ENCODE peak calls at places on chromosome 19, in six cellular contexts. C is aorta; T is thoracic aorta; G is effector memory CD4-positive, alpha-beta T cell; X is breast epithelium; K is GM23338. B is an unnamed sample.
A peak's percentile ranks its signal among the peaks of the same experiment; 100 is the strongest.

GRCh38 chr19:40191836-40192646 is 815 bp downstream of the MAP3K10 start:
- DNase-seq in G (no peak), X (no peak), T (no peak), C (no peak), K (peak; percentile 85), B (peak; percentile 32)

GRCh38 chr19:12939292-12939606 is 840 bp downstream of the CALR start:
- DNase-seq in G (no peak), T (no peak), X (no peak), C (no peak), K (no peak), B (no peak)

GRCh38 chr19:50922316-50922853 is 11.2 kb upstream of the KLK4 start:
- DNase-seq in C (peak; percentile 63), T (no peak), K (peak; percentile 95), X (peak; percentile 72), G (peak; percentile 34), B (peak; percentile 47)

GRCh38 chr19:10898633-10899032 is 27.3 kb downstream of the CARM1 start:
- DNase-seq in K (no peak), G (no peak), C (no peak), X (no peak), T (no peak), B (no peak)

GRCh38 chr19:45876161-45876410 is 9.9 kb downstream of the IRF2BP1 start:
- DNase-seq in K (no peak), G (no peak), T (no peak), C (no peak), X (no peak), B (no peak)

GRCh38 chr19:51107406-51108065 is 673 bp downstream of the CTU1 start:
- DNase-seq in K (peak; percentile 32), T (no peak), X (no peak), G (no peak), C (no peak), B (no peak)

GRCh38 chr19:58346961-58347929 is 6.0 kb downstream of the A1BG start:
- DNase-seq in X (peak; percentile 62), C (peak; percentile 76), G (peak; percentile 50), K (peak; percentile 81), T (no peak), B (peak; percentile 82)

GRCh38 chr19:50768289-50768688 is 2.0 kb upstream of the GPR32 start:
- DNase-seq in X (no peak), T (no peak), C (no peak), G (no peak), K (no peak), B (no peak)

GRCh38 chr19:32566246-32566830 is 14.7 kb upstream of the PDCD5 start:
- DNase-seq in T (no peak), C (no peak), X (no peak), K (no peak), G (no peak), B (no peak)

GRCh38 chr19:3591876-3592613 is 6.8 kb downstream of the GIPC3 start:
- DNase-seq in K (no peak), X (no peak), G (no peak), T (no peak), C (peak; percentile 59), B (no peak)

GRCh38 chr19:2240881-2241760 is 4.5 kb downstream of the SF3A2 start:
- DNase-seq in T (no peak), C (no peak), K (no peak), X (no peak), G (no peak), B (peak; percentile 48)
- H3K27ac ChIP-seq in T (peak overlapping the region; percentile 81), C (peak overlapping the region; percentile 35), K (peak overlapping the region; percentile 1), X (peak overlapping the region; percentile 75), G (peak overlapping the region; percentile 72), B (peak overlapping the region; percentile 55)

DNA sequence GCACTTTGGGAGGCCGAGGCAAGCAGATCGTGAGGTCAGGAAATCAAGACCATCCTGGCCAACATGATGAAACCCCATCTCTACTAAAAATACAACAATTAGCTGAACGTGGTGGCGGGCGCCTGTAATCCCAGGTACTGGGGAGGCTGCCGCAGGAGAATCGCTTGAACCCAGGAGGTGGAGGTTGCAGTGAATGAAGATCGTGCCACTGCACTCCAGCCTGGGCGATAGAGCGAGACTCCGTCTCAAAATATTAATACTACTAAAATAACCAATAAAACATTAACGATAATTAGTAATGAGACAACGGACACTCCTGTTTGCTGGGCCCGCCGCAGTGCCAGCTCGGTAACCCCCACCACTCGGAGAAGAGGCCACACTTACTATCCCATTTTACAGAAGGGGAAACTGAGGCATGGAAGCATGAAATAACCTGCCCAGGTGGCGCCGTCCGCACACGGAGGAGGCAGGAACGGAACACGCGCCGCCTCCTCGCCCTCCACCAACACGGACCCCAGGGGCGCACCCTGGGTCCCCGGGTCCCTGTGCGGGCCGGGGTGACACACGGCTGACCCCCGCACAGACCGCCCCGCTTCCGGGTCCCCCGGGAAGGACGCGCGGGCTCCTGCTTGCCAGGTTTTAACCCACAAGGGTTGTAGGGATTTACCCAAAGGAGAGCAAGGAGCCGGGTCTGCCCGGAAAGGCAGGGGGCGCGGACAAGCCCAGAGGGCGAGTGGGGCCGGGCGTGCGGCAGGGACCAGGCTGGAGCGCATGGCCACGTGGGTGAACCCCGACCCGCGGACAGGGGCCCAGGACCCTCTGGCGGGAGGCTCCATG is 1.6 kb downstream of the R3HDM4 start:
- DNase-seq in C (no peak), K (peak; percentile 81), G (no peak), X (no peak), T (no peak), B (no peak)
- H3K27ac ChIP-seq in C (no peak overlapping the region), K (no peak overlapping the region), G (peak overlapping the region; percentile 94), X (peak overlapping the region; percentile 96), T (no peak overlapping the region), B (no peak overlapping the region)

GRCh38 chr19:49324801-49325491 is at the start of gene SLC6A16:
- DNase-seq in X (no peak), T (no peak), C (no peak), K (no peak), G (no peak), B (no peak)

GRCh38 chr19:49327878-49328544 is 3.0 kb upstream of the SLC6A16 start:
- DNase-seq in C (no peak), G (no peak), K (peak; percentile 85), T (no peak), X (no peak), B (no peak)

GRCh38 chr19:49331616-49332055 is 3.6 kb upstream of the CD37 start:
- DNase-seq in C (peak; percentile 54), G (peak; percentile 39), X (no peak), T (no peak), K (peak; percentile 74), B (peak; percentile 36)

GRCh38 chr19:49326165-49326704 is 1.2 kb upstream of the SLC6A16 start:
- DNase-seq in G (no peak), T (no peak), C (no peak), K (no peak), X (no peak), B (no peak)

DNA sequence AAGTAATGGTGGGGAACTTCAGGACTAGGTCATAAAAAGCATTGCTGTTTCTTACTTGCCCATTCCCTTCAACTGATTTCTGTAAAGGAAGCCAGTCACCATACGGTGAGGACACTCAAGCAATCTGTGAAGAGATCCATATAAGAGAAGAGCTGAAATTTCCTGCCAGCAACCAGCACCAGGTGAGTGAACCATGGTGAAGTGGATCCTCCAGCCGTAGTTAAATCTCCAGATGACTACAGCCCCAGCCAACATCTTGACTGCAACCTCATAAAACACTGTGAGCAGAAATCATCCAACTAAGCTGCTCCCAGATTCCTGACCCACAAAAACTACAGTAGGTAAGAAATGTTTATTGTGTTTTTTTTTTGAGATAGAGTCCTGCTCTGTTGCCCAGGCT is 3.8 kb upstream of the SLC6A16 start:
- DNase-seq in T (no peak), K (no peak), X (no peak), C (no peak), G (no peak), B (no peak)
- H3K27ac ChIP-seq in T (no peak overlapping the region), K (no peak overlapping the region), X (no peak overlapping the region), C (no peak overlapping the region), G (no peak overlapping the region), B (no peak overlapping the region)

DNA sequence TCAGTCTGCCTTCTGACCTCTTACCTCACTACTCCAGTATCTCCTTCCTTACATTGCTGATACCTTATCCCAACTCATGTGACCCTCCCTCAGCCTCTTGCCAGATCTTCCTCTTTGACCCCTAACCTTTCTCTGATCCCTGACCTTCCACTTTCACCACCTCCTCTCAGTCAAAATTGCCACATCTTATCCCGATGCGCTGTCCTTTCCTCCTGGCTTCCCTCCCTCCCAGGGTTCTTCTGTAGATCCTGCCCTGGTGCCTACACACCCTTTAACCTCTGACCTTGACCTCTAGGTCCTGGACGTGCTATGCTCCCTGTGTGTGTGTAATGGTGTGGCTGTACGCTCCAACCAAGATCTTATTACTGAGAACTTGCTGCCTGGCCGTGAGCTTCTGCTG is 23.7 kb downstream of the RYR1 start:
- DNase-seq in K (no peak), X (no peak), T (no peak), C (no peak), G (no peak), B (no peak)
- H3K27ac ChIP-seq in K (no peak overlapping the region), X (no peak overlapping the region), T (no peak overlapping the region), C (no peak overlapping the region), G (no peak overlapping the region), B (no peak overlapping the region)

B was measured in caudate nucleus.